ENCODE peak calls at places on chromosomes 1 and 21, in seven cellular contexts. C is IMR-90, O is H9, I is mesenchymal stem cell, K is mesendoderm, Z is neuronal stem cell, N is H1. D is an unnamed sample.

GRCh38 chr1:175893192-175893591 is 149.8 kb upstream of the TNR start:
- DNase-seq in C (peak; percentile 23), O (no peak), I (no peak), K (no peak), Z (no peak), N (no peak), D (no peak)

GRCh38 chr1:25617626-25618432 is 1.2 kb downstream of the MAN1C1 start:
- DNase-seq in C (no peak), O (no peak), I (no peak), K (peak; percentile 42), Z (no peak), N (no peak), D (peak; percentile 20)

GRCh38 chr1:117615474-117615873 is 9.6 kb downstream of the TENT5C start:
- DNase-seq in C (no peak), O (no peak), I (no peak), K (no peak), Z (no peak), N (no peak), D (no peak)

GRCh38 chr21:45537746-45538291 is 4.4 kb downstream of the SLC19A1 start:
- DNase-seq in C (no peak), O (no peak), I (no peak), K (no peak), Z (no peak), N (no peak), D (no peak)

GRCh38 chr1:5938068-5938740 is 54.0 kb downstream of the NPHP4 start:
- DNase-seq in C (peak; percentile 81), O (peak; percentile 20), I (peak; percentile 24), K (no peak), Z (no peak), N (no peak), D (no peak)

GRCh38 chr1:223143760-223144248 is 756 bp upstream of the TLR5 start:
- DNase-seq in C (no peak), O (no peak), I (no peak), K (no peak), Z (no peak), N (no peak), D (no peak)

GRCh38 chr1:225428066-225428878 is 434 bp upstream of the LBR start:
- DNase-seq in C (peak; percentile 85), O (peak; percentile 92), I (peak; percentile 91), K (peak; percentile 96), Z (peak; percentile 88), N (peak; percentile 54), D (peak; percentile 68)

GRCh38 chr1:242523968-242524570 is 428 bp downstream of the PLD5 start:
- DNase-seq in C (no peak), O (peak; percentile 82), I (no peak), K (peak; percentile 68), Z (peak; percentile 70), N (peak; percentile 15), D (peak; percentile 31)

GRCh38 chr1:26702680-26703038 is 6.8 kb downstream of the ARID1A start:
- DNase-seq in C (no peak), O (no peak), I (no peak), K (no peak), Z (no peak), N (no peak), D (no peak)

GRCh38 chr1:26697978-26698849 is 2.4 kb downstream of the ARID1A start:
- DNase-seq in C (peak; percentile 99), O (no peak), I (peak; percentile 98), K (peak; percentile 96), Z (no peak), N (no peak), D (peak; percentile 94)

GRCh38 chr1:26701995-26702679 is 6.3 kb downstream of the ARID1A start:
- DNase-seq in C (no peak), O (no peak), I (no peak), K (no peak), Z (no peak), N (no peak), D (no peak)

GRCh38 chr1:26701266-26701994 is 5.6 kb downstream of the ARID1A start:
- DNase-seq in C (peak; percentile 93), O (no peak), I (peak; percentile 62), K (no peak), Z (no peak), N (no peak), D (no peak)

DNA sequence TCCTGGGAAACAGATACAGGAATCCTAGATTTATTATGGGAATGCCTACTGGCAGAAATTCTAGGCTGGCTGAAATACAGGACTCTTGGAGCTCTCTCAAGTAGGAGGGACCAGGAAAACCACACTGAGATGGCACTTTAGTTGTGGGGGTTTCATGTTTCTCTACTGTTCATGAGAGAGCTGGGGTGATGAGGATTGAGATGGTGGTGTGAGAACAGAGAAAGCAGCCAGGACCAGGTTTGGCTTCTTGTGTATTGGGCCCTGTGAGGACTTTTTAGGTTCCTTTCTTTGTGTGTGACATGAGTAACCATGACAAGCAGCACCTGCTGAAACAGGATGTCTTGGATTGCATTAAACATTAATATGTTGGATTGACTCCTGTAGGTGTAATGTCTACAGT is 4.9 kb downstream of the ARID1A start:
- DNase-seq in C (peak; percentile 60), O (no peak), I (no peak), K (peak; percentile 34), Z (no peak), N (no peak), D (no peak)
- H2BK120ac ChIP-seq in C (peak overlapping the region; percentile 49), O (no peak overlapping the region), I (no peak overlapping the region), K (no peak overlapping the region), Z (no peak overlapping the region), N (no peak overlapping the region), D (no peak overlapping the region)

GRCh38 chr1:107526524-107527198 is 385.8 kb downstream of the NTNG1 start:
- DNase-seq in C (no peak), O (no peak), I (no peak), K (no peak), Z (no peak), N (no peak), D (no peak)

GRCh38 chr1:107523061-107523460 is 382.2 kb downstream of the NTNG1 start:
- DNase-seq in C (no peak), O (peak; percentile 37), I (no peak), K (peak; percentile 59), Z (no peak), N (no peak), D (no peak)

GRCh38 chr1:107525961-107526360 is 385.1 kb downstream of the NTNG1 start:
- DNase-seq in C (no peak), O (no peak), I (no peak), K (no peak), Z (no peak), N (no peak), D (no peak)

GRCh38 chr1:107525146-107525545 is 384.3 kb downstream of the NTNG1 start:
- DNase-seq in C (no peak), O (no peak), I (no peak), K (peak; percentile 93), Z (no peak), N (no peak), D (peak; percentile 22)

DNA sequence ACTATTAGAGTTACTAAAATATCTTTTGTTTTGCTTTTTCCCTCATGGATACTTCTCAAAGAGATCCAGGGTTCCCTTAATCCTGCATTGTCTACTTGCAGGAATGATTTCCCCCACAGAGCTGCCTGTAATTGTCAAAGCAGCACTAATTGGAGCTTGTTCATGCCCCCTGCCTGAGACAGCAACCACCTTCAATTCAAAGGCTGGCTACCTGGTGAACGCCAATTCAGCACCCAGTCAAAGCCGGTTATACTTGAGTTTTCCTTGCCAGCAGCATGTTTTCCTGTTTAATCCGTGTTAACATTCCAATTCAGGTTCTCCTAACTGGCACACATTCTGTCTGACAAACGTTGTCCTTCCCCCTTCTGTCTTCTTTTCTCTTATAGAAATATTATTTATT is 382.9 kb downstream of the NTNG1 start:
- DNase-seq in C (no peak), O (no peak), I (no peak), K (peak; percentile 21), Z (peak; percentile 40), N (no peak), D (no peak)
- H2BK120ac ChIP-seq in C (no peak overlapping the region), O (no peak overlapping the region), I (no peak overlapping the region), K (no peak overlapping the region), Z (no peak overlapping the region), N (no peak overlapping the region), D (no peak overlapping the region)

DNA sequence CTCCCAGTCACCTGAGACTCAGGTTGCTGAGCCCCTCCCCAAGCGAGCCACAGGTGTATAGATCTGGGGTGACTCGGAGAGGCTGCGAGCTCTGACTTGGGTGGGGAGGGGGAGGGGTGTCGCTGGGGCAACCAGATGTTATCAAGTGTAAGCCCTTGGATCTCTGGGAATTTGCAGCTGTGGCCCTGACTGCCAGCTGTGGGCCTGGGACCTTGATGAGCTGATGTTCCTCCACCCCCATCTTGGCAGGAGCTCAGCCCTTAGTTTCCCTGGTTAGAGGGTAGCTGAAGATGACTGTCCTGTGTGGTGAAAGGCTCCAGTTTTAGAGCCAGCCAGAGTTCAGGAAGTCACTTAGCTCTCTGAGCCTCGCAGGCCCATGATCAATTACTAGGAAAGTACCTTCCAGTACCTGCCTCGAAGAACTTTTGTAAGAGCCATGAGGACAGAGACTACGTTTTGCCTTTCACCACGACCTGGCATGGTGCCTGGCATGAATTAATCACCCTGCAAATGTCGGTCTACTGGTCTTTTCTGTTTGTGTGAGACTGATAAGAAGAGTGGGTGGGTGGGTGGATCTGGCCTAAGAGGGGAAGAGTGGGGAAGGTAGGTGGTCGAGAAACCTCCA is 55.8 kb downstream of the YARS1 start:
- DNase-seq in C (peak; percentile 81), O (peak; percentile 82), I (peak; percentile 83), K (peak; percentile 77), Z (no peak), N (no peak), D (peak; percentile 58)
- H2BK120ac ChIP-seq in C (no peak overlapping the region), O (no peak overlapping the region), I (no peak overlapping the region), K (no peak overlapping the region), Z (no peak overlapping the region), N (peak overlapping the region; percentile 30), D (peak overlapping the region; percentile 19)

GRCh38 chr1:38680801-38681510 is 178.6 kb downstream of the RRAGC start:
- DNase-seq in C (no peak), O (no peak), I (peak; percentile 30), K (peak; percentile 48), Z (peak; percentile 24), N (no peak), D (peak; percentile 76)

GRCh38 chr1:38686306-38687255 is 173.0 kb downstream of the RRAGC start:
- DNase-seq in C (no peak), O (no peak), I (no peak), K (no peak), Z (no peak), N (no peak), D (no peak)

GRCh38 chr1:38690790-38691189 is 168.8 kb downstream of the RRAGC start:
- DNase-seq in C (peak; percentile 6), O (no peak), I (peak; percentile 26), K (no peak), Z (no peak), N (no peak), D (peak; percentile 43)

GRCh38 chr1:38685373-38685772 is 174.2 kb downstream of the RRAGC start:
- DNase-seq in C (no peak), O (no peak), I (no peak), K (no peak), Z (no peak), N (no peak), D (no peak)
- H2BK120ac ChIP-seq in C (no peak overlapping the region), O (no peak overlapping the region), I (no peak overlapping the region), K (no peak overlapping the region), Z (peak overlapping the region; percentile 11), N (no peak overlapping the region), D (no peak overlapping the region)

DNA sequence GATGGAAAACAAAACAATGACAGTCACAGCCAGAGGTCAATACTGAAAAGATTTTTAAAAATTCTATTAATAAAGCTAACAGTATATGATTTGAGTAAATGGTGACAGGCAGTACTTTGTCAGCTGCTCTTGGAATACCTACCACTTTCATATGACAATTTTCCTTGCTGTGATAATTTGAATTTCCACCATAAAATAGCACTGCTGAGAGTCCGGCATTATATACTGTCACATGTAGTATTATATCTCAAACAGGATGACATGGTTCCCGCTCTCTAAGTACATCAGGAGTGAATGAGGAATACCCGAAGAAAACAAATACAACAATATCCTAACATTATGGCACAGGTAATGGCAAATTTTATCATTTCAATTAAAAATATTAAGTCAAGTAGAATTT is 146.8 kb upstream of the TMPRSS15 start:
- DNase-seq in C (no peak), O (no peak), I (no peak), K (no peak), Z (no peak), N (no peak), D (no peak)
- H2BK120ac ChIP-seq in C (no peak overlapping the region), O (no peak overlapping the region), I (no peak overlapping the region), K (no peak overlapping the region), Z (no peak overlapping the region), N (no peak overlapping the region), D (no peak overlapping the region)